ENCODE peak calls at places on chromosomes 2 and 18, in seven cellular contexts. R is retinal pigment epithelial cell, N is fibroblast of lung, H is upper lobe of left lung, L is right lobe of liver, Z is uterus, A is cardiac fibroblast. T is an unnamed sample.

GRCh38 chr2:29596584-29596983 is 324.8 kb downstream of the ALK start:
- DNase-seq in Z (no peak), R (no peak), L (no peak), N (no peak), A (no peak), H (no peak), T (no peak)

GRCh38 chr18:55588001-55588875 is at the start of gene TCF4:
- DNase-seq in Z (peak), L (peak), H (peak), N (peak), R (peak), A (peak), T (peak)

GRCh38 chr2:103435010-103435409 is 673.2 kb downstream of the TMEM182 start:
- DNase-seq in Z (no peak), H (no peak), N (no peak), R (no peak), A (no peak), L (no peak), T (no peak)

GRCh38 chr2:99825630-99826029 is 316.8 kb downstream of the AFF3 start:
- DNase-seq in H (no peak), L (no peak), Z (no peak), A (no peak), N (no peak), R (no peak), T (no peak)

GRCh38 chr18:6363216-6363615 is 51.5 kb downstream of the L3MBTL4 start:
- DNase-seq in N (no peak), R (no peak), Z (no peak), A (no peak), L (no peak), H (no peak), T (no peak)

GRCh38 chr18:35661483-35662146 is 80.1 kb downstream of the GALNT1 start:
- DNase-seq in H (no peak), Z (no peak), A (no peak), R (no peak), N (peak), L (no peak), T (no peak)

GRCh38 chr2:175630319-175631246 is 371.5 kb downstream of the LNPK start:
- DNase-seq in N (no peak), L (no peak), Z (no peak), R (no peak), A (no peak), H (no peak), T (no peak)

GRCh38 chr2:16639431-16639830 is 26.2 kb downstream of the CYRIA start:
- DNase-seq in L (no peak), A (no peak), N (no peak), H (no peak), Z (no peak), R (no peak), T (no peak)

GRCh38 chr2:216635171-216635570 is 2.0 kb downstream of the IGFBP2 start:
- DNase-seq in Z (no peak), N (no peak), H (no peak), L (no peak), A (no peak), R (no peak), T (no peak)

GRCh38 chr2:13006829-13007715 is 290.3 kb downstream of the TRIB2 start:
- DNase-seq in R (no peak), H (no peak), A (peak), L (peak), N (peak), Z (peak), T (peak)

GRCh38 chr2:36780231-36780808 is 83.8 kb downstream of the VIT start:
- DNase-seq in N (peak), L (no peak), R (no peak), H (no peak), Z (no peak), A (peak), T (peak)

GRCh38 chr2:58006952-58007284 is 39.7 kb upstream of the VRK2 start:
- DNase-seq in N (no peak), A (no peak), H (no peak), Z (no peak), L (no peak), R (no peak), T (no peak)

GRCh38 chr2:42931147-42931817 is 138.9 kb upstream of the HAAO start:
- DNase-seq in H (no peak), A (no peak), R (no peak), Z (no peak), N (no peak), L (no peak), T (no peak)

GRCh38 chr2:231932711-231932970 is 6.4 kb upstream of the NPPC start:
- DNase-seq in Z (no peak), R (no peak), A (no peak), L (no peak), H (no peak), N (no peak), T (peak)

GRCh38 chr18:12325726-12326245 is 17.7 kb downstream of the TUBB6 start:
- DNase-seq in L (no peak), R (no peak), Z (no peak), H (no peak), N (no peak), A (no peak), T (no peak)

GRCh38 chr18:3664563-3665178 is 214.7 kb downstream of the TGIF1 start:
- DNase-seq in N (no peak), H (no peak), A (peak), R (no peak), L (no peak), Z (no peak), T (no peak)

GRCh38 chr18:7846315-7846714 is 279.2 kb downstream of the PTPRM start:
- DNase-seq in N (no peak), L (no peak), H (no peak), Z (no peak), R (peak), A (peak), T (no peak)

GRCh38 chr2:221276033-221276432 is 296.1 kb downstream of the EPHA4 start:
- DNase-seq in L (no peak), A (no peak), R (no peak), H (no peak), N (no peak), Z (no peak), T (no peak)

GRCh38 chr2:33084433-33084832 is 137.7 kb downstream of the LTBP1 start:
- DNase-seq in H (no peak), N (no peak), R (no peak), L (no peak), Z (no peak), A (no peak), T (no peak)
- H3K4me3 ChIP-seq in H (no peak), N (no peak), R (no peak), L (no peak), Z (no peak), A (no peak), T (no peak)

GRCh38 chr18:25233582-25234362 is 118.2 kb downstream of the ZNF521 start:
- DNase-seq in N (peak), Z (no peak), L (no peak), H (no peak), A (peak), R (peak), T (peak)

GRCh38 chr18:25236736-25237135 is 115.2 kb downstream of the ZNF521 start:
- DNase-seq in Z (no peak), N (no peak), R (no peak), H (no peak), A (no peak), L (no peak), T (no peak)

GRCh38 chr18:25234740-25235345 is 117.1 kb downstream of the ZNF521 start:
- DNase-seq in A (no peak), L (no peak), H (no peak), Z (no peak), N (no peak), R (no peak), T (no peak)

GRCh38 chr18:25234363-25234639 is 117.7 kb downstream of the ZNF521 start:
- DNase-seq in L (no peak), R (no peak), N (no peak), A (no peak), H (no peak), Z (no peak), T (no peak)

GRCh38 chr18:25235648-25236047 is 116.3 kb downstream of the ZNF521 start:
- DNase-seq in N (no peak), H (no peak), A (no peak), R (no peak), L (no peak), Z (no peak), T (no peak)
- TF ChIP-seq CTCF in N (no peak), H (no peak), A (no peak), R (no peak), L (no peak), Z (no peak), T (no peak)

GRCh38 chr2:104854507-104855173 is 725 bp downstream of the POU3F3 start:
- DNase-seq in H (peak), A (no peak), L (no peak), N (peak), R (no peak), Z (no peak), T (no peak)
- H3K4me3 ChIP-seq in H (no peak), A (no peak), L (no peak), N (no peak), R (no peak), Z (no peak), T (no peak)

DNA sequence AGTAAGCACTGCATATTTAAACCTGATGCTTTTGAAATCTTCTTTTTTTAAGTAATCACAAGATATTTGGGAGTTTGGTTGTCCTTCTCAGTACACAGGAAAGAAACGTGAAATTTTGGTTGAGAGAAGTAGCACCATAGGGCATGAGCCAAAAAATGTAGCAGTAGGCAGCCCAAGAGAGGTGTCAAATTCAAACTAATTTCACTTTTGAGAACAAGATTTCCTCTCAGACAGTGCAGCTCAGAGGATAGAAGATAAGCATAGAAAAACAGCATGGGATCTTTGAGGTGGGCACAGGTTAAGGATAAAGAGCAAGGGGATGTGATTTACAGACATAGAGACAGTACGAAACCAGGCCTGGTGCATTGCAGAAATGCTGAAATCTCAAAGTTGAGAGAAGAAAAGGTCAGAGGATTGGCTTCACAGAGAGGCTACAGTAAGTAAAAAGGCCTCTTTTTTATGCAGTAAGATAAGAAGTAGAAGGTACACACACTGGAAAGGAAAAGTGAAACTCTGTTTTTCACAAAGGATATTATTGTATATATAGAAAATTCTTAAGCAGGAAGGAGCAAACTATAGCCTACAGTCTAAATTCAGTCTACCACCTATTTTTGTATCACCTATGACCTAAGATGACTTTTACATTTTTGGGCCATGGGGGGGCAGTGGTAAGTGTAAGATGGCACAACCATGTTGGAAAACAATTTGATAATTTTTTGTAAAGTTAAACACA is 89.8 kb downstream of the PKP4 start:
- DNase-seq in N (no peak), R (no peak), Z (no peak), H (no peak), L (no peak), A (no peak), T (no peak)
- TF ChIP-seq CTCF in N (no peak), R (no peak), Z (no peak), H (no peak), L (no peak), A (no peak), T (no peak)

DNA sequence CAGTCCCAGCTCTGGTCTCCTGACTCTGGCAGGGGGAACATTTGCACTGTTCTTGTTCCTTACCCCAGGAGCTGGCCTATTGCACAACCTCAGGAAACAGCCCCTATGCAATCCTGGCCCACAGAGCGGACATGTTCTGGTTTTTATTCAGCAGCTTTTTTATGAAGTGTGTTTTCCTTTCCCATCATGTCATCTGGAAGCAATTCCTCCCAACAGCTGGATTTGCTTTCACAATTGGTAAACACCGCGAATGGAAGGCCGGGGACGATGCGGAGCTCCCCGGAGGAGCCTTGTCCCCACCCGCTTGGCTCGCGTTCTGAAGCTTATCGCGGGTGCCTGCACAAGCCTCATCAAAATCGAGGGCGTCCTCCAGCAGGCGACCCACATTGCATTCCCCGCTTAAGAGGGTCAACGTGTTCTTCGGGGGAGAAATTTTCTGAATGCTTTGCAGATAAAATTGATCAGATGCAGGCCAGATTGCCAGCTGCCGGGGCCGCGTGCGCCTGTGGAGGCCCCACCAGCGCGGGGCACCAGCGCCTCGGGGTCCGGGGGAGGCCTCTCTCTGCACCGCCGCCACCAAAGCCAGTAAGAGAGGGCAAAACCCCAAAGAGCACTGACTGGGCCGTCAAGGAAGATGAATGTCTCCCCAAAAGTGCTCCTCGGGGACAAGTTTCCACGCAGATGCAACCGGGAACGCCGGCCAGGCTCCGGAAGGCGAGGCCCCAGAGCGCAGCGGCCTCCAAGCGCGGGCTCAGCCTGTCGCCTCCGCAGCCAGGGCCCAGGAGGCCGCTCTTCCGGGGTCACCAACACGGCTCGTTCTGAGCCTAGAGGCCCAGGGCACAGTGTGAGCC is 60.3 kb upstream of the SP3 start:
- DNase-seq in H (peak), Z (peak), N (peak), R (no peak), A (peak), L (peak), T (peak)
- H3K4me3 ChIP-seq in H (no peak), Z (no peak), N (peak), R (no peak), A (no peak), L (no peak), T (peak)

GRCh38 chr2:106147159-106147558 is 46.9 kb downstream of the UXS1 start:
- DNase-seq in H (no peak), R (peak), L (no peak), Z (no peak), N (peak), A (peak), T (peak)
- TF ChIP-seq CTCF in H (no peak), R (no peak), L (no peak), Z (no peak), N (no peak), A (no peak), T (no peak)

GRCh38 chr18:50656396-50656795 is 96.5 kb downstream of the MAPK4 start:
- DNase-seq in A (no peak), R (no peak), Z (no peak), N (no peak), H (no peak), L (no peak), T (no peak)

GRCh38 chr18:50656841-50657470 is 97.1 kb downstream of the MAPK4 start:
- DNase-seq in A (no peak), H (no peak), R (no peak), L (no peak), Z (no peak), N (no peak), T (no peak)

GRCh38 chr18:50653402-50654093 is 93.7 kb downstream of the MAPK4 start:
- DNase-seq in L (peak), N (no peak), R (no peak), Z (no peak), H (no peak), A (no peak), T (no peak)

GRCh38 chr18:50654211-50654610 is 94.3 kb downstream of the MAPK4 start:
- DNase-seq in L (no peak), N (no peak), A (no peak), Z (no peak), H (no peak), R (no peak), T (no peak)

DNA sequence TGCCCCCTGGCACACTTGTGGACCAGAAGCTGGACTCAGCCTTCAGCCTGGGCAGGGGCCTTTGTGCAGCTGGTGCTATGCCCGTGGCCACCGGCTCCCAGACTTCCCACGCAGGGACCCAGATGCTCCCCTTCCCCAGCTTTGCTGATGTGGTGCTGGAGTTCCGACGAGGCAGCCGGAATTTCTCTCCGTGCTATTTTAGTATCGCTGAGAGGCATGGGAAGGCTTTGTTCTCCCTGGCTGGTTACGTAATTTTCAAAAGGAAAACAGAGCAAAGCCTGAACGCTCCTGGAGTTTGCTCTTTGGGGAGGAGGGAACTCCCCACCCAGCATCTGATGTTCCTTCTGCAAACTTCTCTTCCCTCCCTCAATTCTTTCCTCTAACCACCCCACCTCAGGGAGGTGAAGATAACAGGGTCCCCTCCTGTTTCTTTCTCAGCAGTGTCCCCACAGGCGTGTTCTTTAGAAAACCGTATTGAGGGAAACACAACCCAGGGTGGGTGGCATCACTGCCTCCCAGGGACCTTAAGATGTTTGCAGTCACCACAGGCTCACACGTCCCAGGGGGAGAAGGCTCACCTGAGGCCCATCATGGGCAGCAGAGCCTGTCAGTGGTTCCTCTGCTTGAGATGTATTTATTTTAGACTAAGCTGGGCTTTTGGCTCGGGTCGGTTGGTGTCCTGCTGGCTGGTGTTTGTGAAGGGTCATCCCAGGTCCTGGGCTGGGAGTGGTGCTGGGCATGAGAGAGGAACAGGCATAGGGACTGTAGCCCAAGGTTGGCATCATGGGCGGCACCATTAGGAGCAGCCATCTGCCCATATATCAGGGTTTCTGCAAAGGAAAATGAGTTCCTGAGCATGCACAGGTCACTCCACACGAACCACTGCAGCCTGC is 95.0 kb downstream of the MAPK4 start:
- DNase-seq in N (no peak), L (no peak), R (no peak), H (peak), A (no peak), Z (no peak), T (no peak)
- H3K4me3 ChIP-seq in N (no peak), L (no peak), R (no peak), H (no peak), A (no peak), Z (no peak), T (no peak)

GRCh38 chr2:20666364-20667150 is at the start of gene GDF7:
- DNase-seq in L (peak), H (peak), R (no peak), A (no peak), Z (peak), N (no peak), T (no peak)
- TF ChIP-seq CTCF in L (peak), H (no peak), R (peak), A (peak), Z (peak), N (no peak), T (no peak)

DNA sequence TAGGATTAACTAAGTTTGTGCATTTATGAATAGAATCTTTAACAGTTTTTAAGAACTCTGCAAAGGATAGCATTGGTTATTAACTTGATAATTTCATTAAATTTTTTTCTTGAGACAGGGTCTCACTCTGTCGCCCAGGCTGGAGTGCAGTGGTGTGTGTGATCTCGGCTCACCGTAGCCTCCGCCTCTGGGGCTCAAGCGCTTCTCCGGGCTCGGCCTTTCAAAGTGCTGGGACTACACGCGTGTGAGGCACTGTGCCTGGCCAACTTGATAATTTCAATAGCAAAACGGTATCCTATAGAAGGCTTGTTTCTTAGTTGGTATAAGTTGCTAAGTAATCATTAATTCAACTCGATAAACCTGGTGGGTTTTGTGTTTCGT is 38.0 kb downstream of the ADNP2 start:
- DNase-seq in Z (no peak), A (no peak), N (peak), L (no peak), H (no peak), R (no peak), T (no peak)
- H3K4me3 ChIP-seq in Z (peak), A (peak), N (peak), L (peak), H (peak), R (peak), T (peak)

T was measured in AG10803.